ENCODE peak calls at places on chromosomes 13 and 19, in five cellular contexts. One of them, this sample, is unnamed.

GRCh38 chr19:32233885-32234284 is 111.5 kb upstream of the ZNF507 start:
- DNase-seq in BE2C: no peak
- DNase-seq in heart right ventricle: no peak
- DNase-seq in neural progenitor cell: no peak
- DNase-seq in lung: no peak
- DNase-seq in this sample: no peak

GRCh38 chr13:114069376-114070097 is 62.9 kb downstream of the RASA3 start:
- DNase-seq in neural progenitor cell: no peak
- DNase-seq in lung: no peak
- DNase-seq in heart right ventricle: no peak
- DNase-seq in BE2C: no peak
- DNase-seq in this sample: no peak

GRCh38 chr13:47672982-47673670 is 327.9 kb downstream of the SUCLA2 start:
- DNase-seq in BE2C: no peak
- DNase-seq in lung: no peak
- DNase-seq in heart right ventricle: peak
- DNase-seq in neural progenitor cell: no peak
- DNase-seq in this sample: peak

GRCh38 chr13:109182777-109183465 is 553.5 kb downstream of the MYO16 start:
- DNase-seq in neural progenitor cell: no peak
- DNase-seq in BE2C: no peak
- DNase-seq in lung: no peak
- DNase-seq in heart right ventricle: no peak
- DNase-seq in this sample: no peak

GRCh38 chr19:14437578-14438140 is 4.6 kb downstream of the PKN1 start:
- DNase-seq in BE2C: no peak
- DNase-seq in heart right ventricle: no peak
- DNase-seq in lung: no peak
- DNase-seq in neural progenitor cell: no peak
- DNase-seq in this sample: no peak

GRCh38 chr13:39602614-39603366 is at the start of gene LHFPL6:
- DNase-seq in BE2C: peak
- DNase-seq in neural progenitor cell: peak
- DNase-seq in heart right ventricle: peak
- DNase-seq in lung: peak
- DNase-seq in this sample: no peak

GRCh38 chr19:16030964-16031871 is 45.1 kb upstream of the TPM4 start:
- DNase-seq in BE2C: no peak
- DNase-seq in neural progenitor cell: no peak
- DNase-seq in heart right ventricle: no peak
- DNase-seq in lung: no peak
- DNase-seq in this sample: no peak

GRCh38 chr19:33681081-33681680 is 59.4 kb downstream of the CHST8 start:
- DNase-seq in BE2C: no peak
- DNase-seq in neural progenitor cell: no peak
- DNase-seq in lung: no peak
- DNase-seq in heart right ventricle: no peak
- DNase-seq in this sample: no peak

GRCh38 chr19:6220385-6221191 is 59.2 kb downstream of the MLLT1 start:
- DNase-seq in BE2C: no peak
- DNase-seq in heart right ventricle: peak
- DNase-seq in lung: peak
- DNase-seq in neural progenitor cell: no peak
- DNase-seq in this sample: no peak

GRCh38 chr13:78680611-78681010 is 21.7 kb upstream of the OBI1 start:
- DNase-seq in lung: no peak
- DNase-seq in BE2C: no peak
- DNase-seq in neural progenitor cell: no peak
- DNase-seq in heart right ventricle: no peak
- DNase-seq in this sample: no peak

GRCh38 chr13:66367356-66367755 is 862.8 kb downstream of the PCDH9 start:
- DNase-seq in heart right ventricle: no peak
- DNase-seq in BE2C: no peak
- DNase-seq in lung: no peak
- DNase-seq in neural progenitor cell: no peak
- DNase-seq in this sample: no peak

GRCh38 chr13:48827709-48828108 is 148.0 kb upstream of the FNDC3A start:
- DNase-seq in BE2C: no peak
- DNase-seq in heart right ventricle: no peak
- DNase-seq in neural progenitor cell: no peak
- DNase-seq in lung: no peak
- DNase-seq in this sample: no peak

GRCh38 chr19:38413416-38413815 is 10.5 kb downstream of the FAM98C start:
- DNase-seq in heart right ventricle: no peak
- DNase-seq in BE2C: no peak
- DNase-seq in neural progenitor cell: no peak
- DNase-seq in lung: no peak
- DNase-seq in this sample: no peak

GRCh38 chr19:43380771-43381386 is 27.4 kb downstream of the CD177 start:
- DNase-seq in BE2C: no peak
- DNase-seq in lung: no peak
- DNase-seq in heart right ventricle: no peak
- DNase-seq in neural progenitor cell: no peak
- DNase-seq in this sample: no peak

GRCh38 chr19:57620673-57621348 is 6.8 kb downstream of the ZNF134 start:
- DNase-seq in neural progenitor cell: no peak
- DNase-seq in BE2C: no peak
- DNase-seq in lung: no peak
- DNase-seq in heart right ventricle: no peak
- DNase-seq in this sample: no peak

DNA sequence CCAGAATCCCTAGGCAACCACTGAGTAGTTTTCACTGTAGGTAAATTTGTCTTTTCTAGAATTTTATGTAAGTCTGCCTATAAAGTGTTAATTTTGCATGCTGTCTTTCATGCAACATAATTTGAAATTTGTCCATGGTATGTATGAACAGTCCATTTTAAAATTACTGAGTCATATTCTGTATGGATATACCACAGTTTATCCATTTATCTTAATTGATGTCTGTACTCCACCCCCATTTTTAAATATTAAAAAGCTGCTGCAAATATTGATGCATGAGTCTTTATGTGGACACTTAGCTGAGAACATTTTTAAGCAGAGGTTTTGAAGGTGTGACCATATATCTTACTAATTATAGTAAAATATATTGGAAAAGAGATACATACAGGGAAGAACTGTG is 9.0 kb downstream of the ZNF134 start:
- DNase-seq in heart right ventricle: no peak
- DNase-seq in BE2C: no peak
- DNase-seq in neural progenitor cell: no peak
- DNase-seq in lung: no peak
- DNase-seq in this sample: no peak
- H3K4me3 ChIP-seq in heart right ventricle: no peak
- H3K4me3 ChIP-seq in BE2C: no peak
- H3K4me3 ChIP-seq in neural progenitor cell: no peak
- H3K4me3 ChIP-seq in lung: no peak
- H3K4me3 ChIP-seq in this sample: no peak

GRCh38 chr19:58108546-58108817 is 10.5 kb upstream of the ZSCAN18 start:
- DNase-seq in neural progenitor cell: no peak
- DNase-seq in BE2C: no peak
- DNase-seq in heart right ventricle: no peak
- DNase-seq in lung: no peak
- DNase-seq in this sample: no peak

GRCh38 chr19:58107778-58108545 is 9.9 kb upstream of the ZSCAN18 start:
- DNase-seq in heart right ventricle: no peak
- DNase-seq in neural progenitor cell: no peak
- DNase-seq in BE2C: no peak
- DNase-seq in lung: no peak
- DNase-seq in this sample: no peak
- H3K4me3 ChIP-seq in heart right ventricle: no peak
- H3K4me3 ChIP-seq in neural progenitor cell: no peak
- H3K4me3 ChIP-seq in BE2C: no peak
- H3K4me3 ChIP-seq in lung: no peak
- H3K4me3 ChIP-seq in this sample: no peak

DNA sequence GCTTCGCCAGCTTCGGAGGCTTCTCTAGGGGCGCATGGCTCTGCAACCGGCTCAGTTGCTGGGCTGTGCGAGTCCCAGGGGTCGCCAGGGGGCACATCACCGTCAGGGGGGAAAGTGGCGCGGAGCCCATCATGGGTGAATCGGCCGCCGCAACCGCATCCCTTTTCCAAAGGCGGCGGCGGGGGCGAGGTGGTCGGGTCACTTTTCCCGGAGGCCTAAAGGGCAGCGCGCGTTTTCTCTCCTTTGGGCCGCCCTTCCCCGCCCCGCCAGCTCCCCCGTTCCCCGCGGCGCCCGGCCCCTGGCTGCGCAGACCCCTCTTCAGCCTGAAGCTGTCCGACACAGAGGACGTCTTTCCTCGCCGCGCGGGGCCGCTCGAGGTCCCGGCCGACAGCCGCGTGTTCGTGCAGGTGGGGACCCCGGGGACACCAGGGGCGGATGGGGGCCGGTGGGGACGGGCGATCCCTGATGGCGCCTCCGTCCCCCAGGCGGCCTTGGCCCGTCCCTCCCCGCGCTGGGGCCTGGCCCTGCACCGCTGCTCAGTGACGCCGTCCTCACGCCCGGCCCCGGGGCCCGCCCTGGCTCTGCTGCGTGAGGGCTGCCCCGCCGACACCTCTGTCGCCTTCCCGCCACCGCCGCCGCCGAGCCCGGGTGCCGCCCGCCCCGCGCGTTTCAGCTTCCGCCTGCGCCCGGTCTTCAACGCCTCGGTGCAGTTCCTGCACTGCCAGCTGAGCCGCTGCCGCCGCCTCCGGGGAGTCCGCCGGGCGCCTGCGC is 1.7 kb downstream of the TGFBR3L start:
- DNase-seq in heart right ventricle: no peak
- DNase-seq in BE2C: no peak
- DNase-seq in neural progenitor cell: peak
- DNase-seq in lung: no peak
- DNase-seq in this sample: no peak
- H3K4me3 ChIP-seq in heart right ventricle: peak
- H3K4me3 ChIP-seq in BE2C: no peak
- H3K4me3 ChIP-seq in neural progenitor cell: peak
- H3K4me3 ChIP-seq in lung: no peak
- H3K4me3 ChIP-seq in this sample: peak

DNA sequence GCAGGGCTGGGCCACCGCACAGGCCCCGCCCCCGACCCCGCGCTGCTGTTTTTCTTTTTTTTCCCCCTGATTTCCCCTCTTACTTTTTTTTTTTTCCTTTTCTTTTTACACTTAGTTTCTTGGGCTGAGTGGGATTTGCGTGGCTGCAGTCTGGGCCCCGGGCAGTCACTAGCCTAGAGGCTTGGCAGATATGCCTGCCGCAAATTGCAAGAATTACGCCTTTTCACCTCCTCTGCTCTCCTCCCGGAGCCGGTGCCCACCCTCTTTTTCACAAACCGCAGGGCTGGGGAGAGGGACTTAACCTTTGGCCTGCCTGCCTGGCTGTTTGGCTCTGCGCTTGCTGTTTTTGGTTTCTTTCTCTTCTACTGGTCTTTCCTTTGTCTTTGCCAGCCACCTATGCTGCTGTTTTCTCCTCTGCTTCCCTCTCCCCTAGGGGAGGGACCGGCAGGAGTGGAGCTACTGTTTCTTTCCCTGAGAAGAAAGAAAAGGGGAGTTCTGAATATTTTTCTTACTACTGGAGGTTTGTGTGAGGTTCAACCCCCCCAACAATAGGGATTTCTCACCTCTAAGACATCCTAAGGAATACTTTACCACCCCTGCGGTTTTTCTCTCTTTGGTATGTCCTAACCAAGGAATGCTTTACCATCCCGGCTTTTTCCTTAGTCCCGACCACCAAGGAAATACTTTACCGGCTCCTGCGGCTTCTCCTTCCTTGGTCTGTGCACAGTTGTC is 11.0 kb downstream of the ZNF552 start:
- DNase-seq in heart right ventricle: no peak
- DNase-seq in neural progenitor cell: peak
- DNase-seq in lung: no peak
- DNase-seq in BE2C: no peak
- DNase-seq in this sample: peak
- H3K4me3 ChIP-seq in heart right ventricle: peak
- H3K4me3 ChIP-seq in neural progenitor cell: peak
- H3K4me3 ChIP-seq in lung: peak
- H3K4me3 ChIP-seq in BE2C: no peak
- H3K4me3 ChIP-seq in this sample: peak

GRCh38 chr13:30169442-30169841 is 137.9 kb downstream of the KATNAL1 start:
- DNase-seq in lung: no peak
- DNase-seq in heart right ventricle: no peak
- DNase-seq in neural progenitor cell: no peak
- DNase-seq in BE2C: no peak
- DNase-seq in this sample: no peak
- H3K4me3 ChIP-seq in lung: no peak
- H3K4me3 ChIP-seq in heart right ventricle: no peak
- H3K4me3 ChIP-seq in neural progenitor cell: no peak
- H3K4me3 ChIP-seq in BE2C: no peak
- H3K4me3 ChIP-seq in this sample: no peak